ENCODE peak calls at places on chromosomes 11 and 22, in seven cellular contexts. T is K562, U is SK-N-SH, J is keratinocyte, Z is HCT116, E is mesenchymal stem cell, W is astrocyte. K is an unnamed sample.

GRCh38 chr11:31643831-31644230 is 134.3 kb downstream of the ELP4 start:
- DNase-seq in T (no peak), J (no peak), E (no peak), U (no peak), W (peak), Z (no peak), K (peak)

GRCh38 chr11:30585067-30585891 is 874 bp downstream of the MPPED2 start:
- DNase-seq in J (no peak), U (peak), W (no peak), Z (no peak), E (no peak), T (no peak), K (no peak)

GRCh38 chr11:5279678-5280077 is 9.9 kb upstream of the HBE1 start:
- DNase-seq in W (no peak), E (no peak), Z (no peak), U (no peak), J (no peak), T (no peak), K (no peak)

GRCh38 chr11:36627006-36627405 is 29.0 kb upstream of the RAG2 start:
- DNase-seq in Z (no peak), J (no peak), U (no peak), E (no peak), W (no peak), T (no peak), K (no peak)

GRCh38 chr11:121248496-121248895 is 44.1 kb upstream of the SC5D start:
- DNase-seq in E (no peak), U (no peak), J (no peak), W (peak), T (no peak), Z (no peak), K (no peak)

GRCh38 chr11:119460582-119460981 is 37.6 kb upstream of the THY1 start:
- DNase-seq in J (no peak), E (peak), T (no peak), U (no peak), Z (no peak), W (peak), K (peak)

GRCh38 chr11:26027887-26028286 is 304.0 kb upstream of the ANO3 start:
- DNase-seq in W (no peak), J (no peak), Z (no peak), T (no peak), U (no peak), E (peak), K (no peak)

GRCh38 chr22:17695986-17696385 is 57.4 kb downstream of the BCL2L13 start:
- DNase-seq in E (no peak), U (no peak), J (no peak), T (no peak), Z (no peak), W (no peak), K (no peak)

GRCh38 chr11:18618341-18619025 is 15.7 kb downstream of the SPTY2D1 start:
- DNase-seq in W (peak), J (no peak), U (no peak), Z (no peak), E (no peak), T (no peak), K (peak)

DNA sequence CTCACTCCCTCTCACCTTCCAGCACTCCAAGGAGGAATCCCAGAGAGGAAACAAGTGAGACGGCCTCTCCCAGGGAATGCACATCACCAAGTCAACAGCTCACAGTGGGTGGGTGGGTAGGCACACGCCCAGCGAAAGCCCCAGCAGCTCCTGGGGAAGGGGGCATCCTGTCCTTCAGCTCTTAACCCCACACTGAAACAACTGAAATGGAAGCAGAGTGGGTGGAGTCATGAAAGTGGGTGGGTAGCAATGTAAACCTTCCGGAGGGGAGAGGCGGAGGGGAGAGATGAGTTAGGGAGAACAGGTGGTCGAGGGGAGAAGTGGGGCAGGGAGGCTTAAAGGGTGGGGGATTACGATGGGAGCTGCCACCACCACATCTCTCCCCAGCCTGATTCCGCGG is 5.4 kb downstream of the MCHR1 start:
- DNase-seq in Z (no peak), U (no peak), T (no peak), E (no peak), J (no peak), W (no peak), K (no peak)
- H3K4me3 ChIP-seq in Z (no peak), U (no peak), T (no peak), E (no peak), J (no peak), W (no peak), K (no peak)

DNA sequence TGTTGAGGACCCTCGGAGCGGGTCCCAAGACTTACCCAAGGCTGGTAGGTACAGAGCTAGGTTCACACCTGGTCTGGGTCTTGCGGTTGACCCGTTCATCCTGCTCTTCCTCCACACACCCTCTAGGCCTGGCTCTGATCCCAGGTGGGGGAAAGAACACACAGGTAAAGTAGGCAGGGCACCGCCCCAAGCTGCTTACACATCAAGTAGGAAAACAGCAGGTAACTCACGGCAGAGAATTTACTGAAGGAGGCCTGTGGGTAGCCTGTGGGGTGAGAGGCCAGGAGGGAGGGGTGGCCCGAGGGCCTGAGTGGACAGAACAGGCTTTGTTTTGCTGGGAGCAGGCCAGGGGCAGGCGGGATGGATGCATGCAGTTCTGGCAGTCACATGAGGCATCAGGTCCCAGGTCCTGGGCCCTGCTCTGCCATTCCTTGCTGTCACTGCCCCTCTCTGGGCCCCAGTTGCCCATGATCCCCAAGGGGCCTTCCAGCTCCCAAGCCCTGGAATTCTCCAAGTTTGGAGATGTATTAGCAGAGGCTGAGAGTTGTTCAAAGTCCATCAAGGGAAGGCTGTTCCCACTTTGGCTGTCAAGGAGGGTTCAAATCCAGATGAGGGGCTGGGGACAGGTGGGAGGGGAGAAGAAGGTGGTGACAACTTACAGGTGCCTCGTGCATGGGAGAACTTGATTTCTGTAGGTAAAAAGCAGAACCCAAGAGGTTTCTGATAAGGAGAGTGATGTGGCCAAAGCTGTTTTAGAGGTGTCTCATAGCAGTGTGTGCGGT is 5.7 kb downstream of the TSKU start:
- DNase-seq in W (no peak), Z (peak), U (no peak), J (peak), E (no peak), T (no peak), K (no peak)
- H3K9ac ChIP-seq in W (no peak), Z (peak), U (no peak), J (peak), E (no peak), T (no peak), K (no peak)

DNA sequence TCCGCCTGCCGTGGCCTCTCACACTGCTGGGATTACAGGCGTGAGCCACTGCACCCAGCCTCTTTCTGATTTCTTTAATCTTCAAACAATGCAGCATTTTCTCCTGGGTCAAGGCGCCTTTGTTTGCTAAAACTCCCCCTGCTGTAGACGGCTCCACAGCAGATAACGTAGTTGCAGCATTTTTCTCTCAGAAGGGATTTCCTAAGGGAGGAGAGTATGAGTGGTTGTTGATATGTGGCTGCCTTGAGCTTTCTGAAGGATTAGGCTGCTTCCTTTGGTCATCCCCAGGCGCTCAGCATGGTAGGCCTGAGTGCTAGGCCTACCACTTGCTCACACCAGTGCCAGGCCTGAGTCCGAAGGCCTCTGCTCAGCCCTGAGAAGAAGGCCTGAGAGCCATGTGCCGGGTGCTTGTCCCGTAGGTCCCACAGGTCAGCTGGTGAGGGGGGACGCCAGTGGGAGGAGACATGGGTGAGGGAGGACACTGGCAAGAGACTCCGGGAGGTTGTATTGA is 18.1 kb downstream of the SMARCB1 start:
- DNase-seq in E (no peak), W (no peak), Z (no peak), U (no peak), T (no peak), J (no peak), K (no peak)
- H2AFZ ChIP-seq in E (no peak), W (no peak), Z (no peak), U (no peak), T (no peak), J (no peak), K (no peak)

DNA sequence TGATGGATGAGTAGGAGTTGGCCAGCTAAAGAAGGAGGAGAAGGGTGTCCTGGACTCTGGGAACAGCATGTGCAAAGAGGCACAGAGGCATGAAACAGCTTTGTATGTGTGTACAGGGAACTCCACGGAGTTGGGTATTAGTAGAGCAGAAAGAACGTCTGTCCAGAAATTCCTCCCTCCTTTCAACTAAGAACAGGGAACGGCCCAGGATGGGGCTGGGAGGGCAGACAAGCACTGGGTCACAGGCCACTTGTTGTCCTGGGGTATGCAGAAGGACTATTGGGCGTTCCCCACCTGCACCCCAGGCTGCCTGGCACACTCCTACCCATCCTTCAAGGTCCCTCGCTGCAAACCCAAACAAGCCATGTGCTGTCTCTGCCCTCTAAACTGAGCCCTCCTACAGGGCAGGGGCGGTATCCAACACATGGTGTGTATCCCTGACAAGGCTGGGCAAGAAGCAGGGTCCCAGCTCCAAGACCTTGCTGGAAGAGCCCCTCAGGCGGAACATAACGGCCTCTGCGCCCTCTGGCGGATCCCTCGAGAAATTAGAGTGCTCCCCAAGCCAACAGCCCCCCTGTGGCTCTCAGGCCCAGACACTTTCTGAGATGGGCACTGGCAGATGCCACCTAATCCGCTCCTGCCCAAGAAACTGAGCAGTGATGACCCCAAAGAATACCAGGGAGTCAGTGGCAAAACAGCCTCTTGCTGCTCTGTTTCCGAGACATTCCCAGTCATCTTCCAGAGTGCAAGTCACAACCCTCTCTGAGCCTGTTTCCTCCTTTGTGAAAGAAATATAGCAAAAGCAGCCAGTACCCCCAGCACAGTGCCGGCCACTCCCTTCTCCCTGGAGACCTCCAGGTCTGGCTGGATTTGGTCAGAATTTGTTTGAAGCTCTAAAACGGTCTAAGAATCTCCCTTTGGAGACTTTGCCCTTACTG is 1.6 kb upstream of the ELFN2 start:
- DNase-seq in T (peak), Z (peak), W (peak), J (no peak), U (peak), E (peak), K (peak)
- H3K4me3 ChIP-seq in T (no peak), Z (peak), W (no peak), J (no peak), U (no peak), E (no peak), K (no peak)